ENCODE peak calls at places on chromosomes 13 and 19, in ten cellular contexts. X is NCI-H1930; P is lower leg skin; H is AG04450; E is retina; F is stimulated activated CD8-positive, alpha-beta memory T cell treated with anti-CD3 and anti-CD28 coated beads, Interleukin-15, amount 100 ng/mL, for 1 hour; A is IMR-90; V is activated gamma-delta T cell treated with Interleukin-2 at 50 U/mL for 16 hours; N is AG10803; C is fibroblast of the conjunctiva. T is an unnamed sample.

GRCh38 chr19:5448374-5448773 is 6.8 kb upstream of the ZNRF4 start:
- DNase-seq in A (no peak), H (no peak), P (no peak), E (no peak), V (no peak), X (no peak), F (no peak), N (no peak), C (no peak), T (no peak)

GRCh38 chr13:112688560-112689497 is 1.0 kb upstream of the ATP11A start:
- DNase-seq in X (no peak), A (no peak), V (no peak), F (no peak), E (no peak), C (no peak), N (peak), P (no peak), H (no peak), T (no peak)

GRCh38 chr13:73803997-73804396 is 330.2 kb downstream of the KLF12 start:
- DNase-seq in V (no peak), E (no peak), X (no peak), C (no peak), H (no peak), N (peak), F (no peak), A (peak), P (no peak), T (no peak)

GRCh38 chr19:40229484-40229883 is 3.0 kb upstream of the CCNP start:
- DNase-seq in F (no peak), A (peak), E (no peak), P (no peak), N (peak), C (no peak), V (no peak), H (no peak), X (no peak), T (no peak)

GRCh38 chr19:45682908-45683307 is 8.8 kb downstream of the SNRPD2 start:
- DNase-seq in E (no peak), P (no peak), C (no peak), A (no peak), H (no peak), N (no peak), V (no peak), F (no peak), X (no peak), T (no peak)

GRCh38 chr13:111202745-111203144 is 87.6 kb downstream of the ARHGEF7 start:
- DNase-seq in N (peak), P (no peak), E (no peak), F (no peak), V (no peak), A (peak), C (peak), X (no peak), H (no peak), T (peak)

GRCh38 chr19:44731622-44732021 is 16.9 kb upstream of the BCL3 start:
- DNase-seq in H (no peak), X (no peak), F (no peak), P (no peak), V (no peak), N (no peak), A (no peak), C (no peak), E (no peak), T (no peak)

GRCh38 chr19:2494084-2494446 is 18.1 kb downstream of the GADD45B start:
- DNase-seq in E (no peak), V (no peak), C (no peak), H (no peak), F (no peak), X (no peak), N (peak), A (peak), P (no peak), T (no peak)

GRCh38 chr13:23636360-23636759 is 66.1 kb downstream of the TNFRSF19 start:
- DNase-seq in F (no peak), X (no peak), P (no peak), N (no peak), C (no peak), A (no peak), V (no peak), E (no peak), H (no peak), T (no peak)

GRCh38 chr13:40969169-40969901 is 49.8 kb downstream of the ELF1 start:
- DNase-seq in A (no peak), N (no peak), F (no peak), P (no peak), X (no peak), V (peak), C (no peak), H (no peak), E (no peak), T (no peak)

GRCh38 chr19:8702350-8702749 is 3.8 kb upstream of the ACTL9 start:
- DNase-seq in X (no peak), F (no peak), C (no peak), A (no peak), H (no peak), P (no peak), E (no peak), V (peak), N (no peak), T (no peak)

GRCh38 chr13:23922005-23922932 is 25.0 kb upstream of the C1QTNF9B start:
- DNase-seq in F (no peak), C (no peak), A (peak), H (no peak), N (no peak), P (no peak), E (no peak), X (no peak), V (no peak), T (no peak)

GRCh38 chr13:73268306-73268705 is 209.5 kb downstream of the KLF5 start:
- DNase-seq in N (peak), V (no peak), E (no peak), H (no peak), P (no peak), F (no peak), C (peak), X (no peak), A (peak), T (no peak)

GRCh38 chr13:45226024-45226423 is 25.2 kb upstream of the KCTD4 start:
- DNase-seq in H (no peak), P (no peak), A (no peak), C (no peak), F (no peak), X (no peak), N (no peak), V (no peak), E (no peak), T (no peak)

GRCh38 chr13:75384881-75385707 is 96.9 kb downstream of the TBC1D4 start:
- DNase-seq in P (no peak), X (peak), N (no peak), A (no peak), E (no peak), H (no peak), V (no peak), F (no peak), C (no peak), T (no peak)

GRCh38 chr19:12949363-12950284 is 4.0 kb downstream of the RAD23A start:
- DNase-seq in V (no peak), H (no peak), P (no peak), N (no peak), X (no peak), A (no peak), E (no peak), F (no peak), C (no peak), T (no peak)